ENCODE peak calls at places on chromosomes 6 and 20, in ten cellular contexts. One of them, this sample, is unnamed.

GRCh38 chr20:54476336-54476928 is 1.0 kb downstream of the DOK5 start:
- DNase-seq in thoracic aorta: no peak
- DNase-seq in upper lobe of right lung: no peak
- DNase-seq in fibroblast of the aortic adventitia: peak
- DNase-seq in heart left ventricle: no peak
- DNase-seq in heart right ventricle: peak
- DNase-seq in lower lobe of right lung: no peak
- DNase-seq in osteoblast: no peak
- DNase-seq in CD4-positive, alpha-beta T cell: no peak
- DNase-seq in choroid plexus epithelial cell: no peak
- DNase-seq in this sample: no peak

GRCh38 chr6:170443151-170443662 is 109.9 kb downstream of the PSMB1 start:
- DNase-seq in thoracic aorta: no peak
- DNase-seq in upper lobe of right lung: peak
- DNase-seq in fibroblast of the aortic adventitia: no peak
- DNase-seq in heart left ventricle: peak
- DNase-seq in heart right ventricle: peak
- DNase-seq in lower lobe of right lung: no peak
- DNase-seq in osteoblast: peak
- DNase-seq in CD4-positive, alpha-beta T cell: no peak
- DNase-seq in choroid plexus epithelial cell: no peak
- DNase-seq in this sample: no peak

GRCh38 chr6:148044921-148045320 is 297.7 kb upstream of the SASH1 start:
- DNase-seq in thoracic aorta: no peak
- DNase-seq in upper lobe of right lung: no peak
- DNase-seq in fibroblast of the aortic adventitia: no peak
- DNase-seq in heart left ventricle: no peak
- DNase-seq in heart right ventricle: no peak
- DNase-seq in lower lobe of right lung: no peak
- DNase-seq in osteoblast: no peak
- DNase-seq in CD4-positive, alpha-beta T cell: no peak
- DNase-seq in choroid plexus epithelial cell: no peak
- DNase-seq in this sample: no peak

GRCh38 chr20:23119456-23120216 is 33.5 kb upstream of the CD93 start:
- DNase-seq in thoracic aorta: no peak
- DNase-seq in upper lobe of right lung: peak
- DNase-seq in fibroblast of the aortic adventitia: no peak
- DNase-seq in heart left ventricle: no peak
- DNase-seq in heart right ventricle: no peak
- DNase-seq in lower lobe of right lung: no peak
- DNase-seq in osteoblast: peak
- DNase-seq in CD4-positive, alpha-beta T cell: no peak
- DNase-seq in choroid plexus epithelial cell: no peak
- DNase-seq in this sample: no peak

GRCh38 chr6:84348801-84349200 is 121.4 kb upstream of the CEP162 start:
- DNase-seq in thoracic aorta: no peak
- DNase-seq in upper lobe of right lung: no peak
- DNase-seq in fibroblast of the aortic adventitia: no peak
- DNase-seq in heart left ventricle: no peak
- DNase-seq in heart right ventricle: no peak
- DNase-seq in lower lobe of right lung: no peak
- DNase-seq in osteoblast: no peak
- DNase-seq in CD4-positive, alpha-beta T cell: no peak
- DNase-seq in choroid plexus epithelial cell: no peak
- DNase-seq in this sample: no peak

GRCh38 chr20:438581-439469 is 23.5 kb downstream of the TBC1D20 start:
- DNase-seq in thoracic aorta: no peak
- DNase-seq in upper lobe of right lung: no peak
- DNase-seq in fibroblast of the aortic adventitia: no peak
- DNase-seq in heart left ventricle: no peak
- DNase-seq in heart right ventricle: no peak
- DNase-seq in lower lobe of right lung: no peak
- DNase-seq in osteoblast: no peak
- DNase-seq in CD4-positive, alpha-beta T cell: peak
- DNase-seq in choroid plexus epithelial cell: no peak
- DNase-seq in this sample: no peak

GRCh38 chr20:48310312-48310711 is 517.5 kb downstream of the PREX1 start:
- DNase-seq in thoracic aorta: no peak
- DNase-seq in upper lobe of right lung: no peak
- DNase-seq in fibroblast of the aortic adventitia: no peak
- DNase-seq in heart left ventricle: no peak
- DNase-seq in heart right ventricle: no peak
- DNase-seq in lower lobe of right lung: no peak
- DNase-seq in osteoblast: no peak
- DNase-seq in CD4-positive, alpha-beta T cell: no peak
- DNase-seq in choroid plexus epithelial cell: no peak
- DNase-seq in this sample: no peak

GRCh38 chr6:79713701-79714322 is 82.7 kb downstream of the SH3BGRL2 start:
- DNase-seq in thoracic aorta: no peak
- DNase-seq in upper lobe of right lung: no peak
- DNase-seq in fibroblast of the aortic adventitia: peak
- DNase-seq in heart left ventricle: no peak
- DNase-seq in heart right ventricle: peak
- DNase-seq in lower lobe of right lung: no peak
- DNase-seq in osteoblast: no peak
- DNase-seq in CD4-positive, alpha-beta T cell: peak
- DNase-seq in choroid plexus epithelial cell: peak
- DNase-seq in this sample: peak

GRCh38 chr6:127391019-127391974 is 47.9 kb upstream of the ECHDC1 start:
- DNase-seq in thoracic aorta: no peak
- DNase-seq in upper lobe of right lung: no peak
- DNase-seq in fibroblast of the aortic adventitia: no peak
- DNase-seq in heart left ventricle: no peak
- DNase-seq in heart right ventricle: no peak
- DNase-seq in lower lobe of right lung: no peak
- DNase-seq in osteoblast: no peak
- DNase-seq in CD4-positive, alpha-beta T cell: no peak
- DNase-seq in choroid plexus epithelial cell: no peak
- DNase-seq in this sample: no peak

GRCh38 chr6:148649454-148649963 is 97.3 kb upstream of the UST start:
- DNase-seq in thoracic aorta: no peak
- DNase-seq in upper lobe of right lung: no peak
- DNase-seq in fibroblast of the aortic adventitia: no peak
- DNase-seq in heart left ventricle: no peak
- DNase-seq in heart right ventricle: no peak
- DNase-seq in lower lobe of right lung: no peak
- DNase-seq in osteoblast: no peak
- DNase-seq in CD4-positive, alpha-beta T cell: no peak
- DNase-seq in choroid plexus epithelial cell: no peak
- DNase-seq in this sample: no peak

GRCh38 chr6:69866351-69867074 is at the start of gene COL19A1:
- DNase-seq in thoracic aorta: no peak
- DNase-seq in upper lobe of right lung: peak
- DNase-seq in fibroblast of the aortic adventitia: peak
- DNase-seq in heart left ventricle: peak
- DNase-seq in heart right ventricle: peak
- DNase-seq in lower lobe of right lung: peak
- DNase-seq in osteoblast: no peak
- DNase-seq in CD4-positive, alpha-beta T cell: peak
- DNase-seq in choroid plexus epithelial cell: peak
- DNase-seq in this sample: peak

GRCh38 chr6:19838442-19839236 is 1.5 kb downstream of the ID4 start:
- DNase-seq in thoracic aorta: no peak
- DNase-seq in upper lobe of right lung: peak
- DNase-seq in fibroblast of the aortic adventitia: no peak
- DNase-seq in heart left ventricle: peak
- DNase-seq in heart right ventricle: no peak
- DNase-seq in lower lobe of right lung: peak
- DNase-seq in osteoblast: no peak
- DNase-seq in CD4-positive, alpha-beta T cell: no peak
- DNase-seq in choroid plexus epithelial cell: peak
- DNase-seq in this sample: peak

GRCh38 chr6:72968704-72969103 is 256.6 kb downstream of the KHDC1L start:
- DNase-seq in thoracic aorta: no peak
- DNase-seq in upper lobe of right lung: no peak
- DNase-seq in fibroblast of the aortic adventitia: no peak
- DNase-seq in heart left ventricle: no peak
- DNase-seq in heart right ventricle: no peak
- DNase-seq in lower lobe of right lung: no peak
- DNase-seq in osteoblast: no peak
- DNase-seq in CD4-positive, alpha-beta T cell: no peak
- DNase-seq in choroid plexus epithelial cell: no peak
- DNase-seq in this sample: no peak

GRCh38 chr6:22717906-22718305 is 148.5 kb downstream of the HDGFL1 start:
- DNase-seq in thoracic aorta: no peak
- DNase-seq in upper lobe of right lung: no peak
- DNase-seq in fibroblast of the aortic adventitia: no peak
- DNase-seq in heart left ventricle: no peak
- DNase-seq in heart right ventricle: no peak
- DNase-seq in lower lobe of right lung: no peak
- DNase-seq in osteoblast: no peak
- DNase-seq in CD4-positive, alpha-beta T cell: no peak
- DNase-seq in choroid plexus epithelial cell: no peak
- DNase-seq in this sample: no peak

GRCh38 chr6:6683964-6684363 is 95.4 kb downstream of the LY86 start:
- DNase-seq in thoracic aorta: no peak
- DNase-seq in upper lobe of right lung: no peak
- DNase-seq in fibroblast of the aortic adventitia: no peak
- DNase-seq in heart left ventricle: no peak
- DNase-seq in heart right ventricle: no peak
- DNase-seq in lower lobe of right lung: no peak
- DNase-seq in osteoblast: no peak
- DNase-seq in CD4-positive, alpha-beta T cell: no peak
- DNase-seq in choroid plexus epithelial cell: no peak
- DNase-seq in this sample: no peak

GRCh38 chr6:4403828-4404227 is 268.5 kb upstream of the ECI2 start:
- DNase-seq in thoracic aorta: no peak
- DNase-seq in upper lobe of right lung: no peak
- DNase-seq in fibroblast of the aortic adventitia: no peak
- DNase-seq in heart left ventricle: no peak
- DNase-seq in heart right ventricle: no peak
- DNase-seq in lower lobe of right lung: no peak
- DNase-seq in osteoblast: peak
- DNase-seq in CD4-positive, alpha-beta T cell: no peak
- DNase-seq in choroid plexus epithelial cell: no peak
- DNase-seq in this sample: no peak

GRCh38 chr6:27604986-27605385 is 132.1 kb upstream of the ZNF184 start:
- DNase-seq in thoracic aorta: no peak
- DNase-seq in upper lobe of right lung: no peak
- DNase-seq in fibroblast of the aortic adventitia: no peak
- DNase-seq in heart left ventricle: no peak
- DNase-seq in heart right ventricle: no peak
- DNase-seq in lower lobe of right lung: no peak
- DNase-seq in osteoblast: no peak
- DNase-seq in CD4-positive, alpha-beta T cell: no peak
- DNase-seq in choroid plexus epithelial cell: peak
- DNase-seq in this sample: no peak

GRCh38 chr6:102619585-102619984 is 1226.1 kb downstream of the GRIK2 start:
- DNase-seq in thoracic aorta: no peak
- DNase-seq in upper lobe of right lung: no peak
- DNase-seq in fibroblast of the aortic adventitia: peak
- DNase-seq in heart left ventricle: no peak
- DNase-seq in heart right ventricle: no peak
- DNase-seq in lower lobe of right lung: no peak
- DNase-seq in osteoblast: no peak
- DNase-seq in CD4-positive, alpha-beta T cell: no peak
- DNase-seq in choroid plexus epithelial cell: peak
- DNase-seq in this sample: no peak

GRCh38 chr20:12315652-12316051 is 398.0 kb downstream of the BTBD3 start:
- DNase-seq in thoracic aorta: no peak
- DNase-seq in upper lobe of right lung: no peak
- DNase-seq in fibroblast of the aortic adventitia: no peak
- DNase-seq in heart left ventricle: no peak
- DNase-seq in heart right ventricle: no peak
- DNase-seq in lower lobe of right lung: no peak
- DNase-seq in osteoblast: no peak
- DNase-seq in CD4-positive, alpha-beta T cell: no peak
- DNase-seq in choroid plexus epithelial cell: no peak
- DNase-seq in this sample: no peak

GRCh38 chr6:107118976-107119375 is 3.7 kb upstream of the BEND3 start:
- DNase-seq in thoracic aorta: no peak
- DNase-seq in upper lobe of right lung: no peak
- DNase-seq in fibroblast of the aortic adventitia: no peak
- DNase-seq in heart left ventricle: no peak
- DNase-seq in heart right ventricle: no peak
- DNase-seq in lower lobe of right lung: no peak
- DNase-seq in osteoblast: no peak
- DNase-seq in CD4-positive, alpha-beta T cell: no peak
- DNase-seq in choroid plexus epithelial cell: peak
- DNase-seq in this sample: no peak
- TF ChIP-seq CTCF in thoracic aorta: no peak
- TF ChIP-seq CTCF in upper lobe of right lung: no peak
- TF ChIP-seq CTCF in fibroblast of the aortic adventitia: no peak
- TF ChIP-seq CTCF in heart left ventricle: no peak
- TF ChIP-seq CTCF in heart right ventricle: no peak
- TF ChIP-seq CTCF in lower lobe of right lung: no peak
- TF ChIP-seq CTCF in osteoblast: no peak
- TF ChIP-seq CTCF in CD4-positive, alpha-beta T cell: no peak
- TF ChIP-seq CTCF in choroid plexus epithelial cell: no peak
- TF ChIP-seq CTCF in this sample: no peak

GRCh38 chr6:32844839-32845372 is 1.1 kb upstream of the PSMB8 start:
- DNase-seq in thoracic aorta: no peak
- DNase-seq in upper lobe of right lung: no peak
- DNase-seq in fibroblast of the aortic adventitia: no peak
- DNase-seq in heart left ventricle: no peak
- DNase-seq in heart right ventricle: no peak
- DNase-seq in lower lobe of right lung: no peak
- DNase-seq in osteoblast: no peak
- DNase-seq in CD4-positive, alpha-beta T cell: no peak
- DNase-seq in choroid plexus epithelial cell: no peak
- DNase-seq in this sample: no peak
- TF ChIP-seq CTCF in thoracic aorta: no peak
- TF ChIP-seq CTCF in upper lobe of right lung: no peak
- TF ChIP-seq CTCF in fibroblast of the aortic adventitia: no peak
- TF ChIP-seq CTCF in heart left ventricle: no peak
- TF ChIP-seq CTCF in heart right ventricle: no peak
- TF ChIP-seq CTCF in lower lobe of right lung: no peak
- TF ChIP-seq CTCF in osteoblast: no peak
- TF ChIP-seq CTCF in CD4-positive, alpha-beta T cell: no peak
- TF ChIP-seq CTCF in choroid plexus epithelial cell: no peak
- TF ChIP-seq CTCF in this sample: no peak

GRCh38 chr20:19019734-19020364 is 192.6 kb upstream of the SLC24A3 start:
- DNase-seq in thoracic aorta: no peak
- DNase-seq in upper lobe of right lung: no peak
- DNase-seq in fibroblast of the aortic adventitia: no peak
- DNase-seq in heart left ventricle: no peak
- DNase-seq in heart right ventricle: no peak
- DNase-seq in lower lobe of right lung: no peak
- DNase-seq in osteoblast: no peak
- DNase-seq in CD4-positive, alpha-beta T cell: no peak
- DNase-seq in choroid plexus epithelial cell: no peak
- DNase-seq in this sample: no peak
- TF ChIP-seq CTCF in thoracic aorta: no peak
- TF ChIP-seq CTCF in upper lobe of right lung: no peak
- TF ChIP-seq CTCF in fibroblast of the aortic adventitia: no peak
- TF ChIP-seq CTCF in heart left ventricle: no peak
- TF ChIP-seq CTCF in heart right ventricle: no peak
- TF ChIP-seq CTCF in lower lobe of right lung: no peak
- TF ChIP-seq CTCF in osteoblast: no peak
- TF ChIP-seq CTCF in CD4-positive, alpha-beta T cell: no peak
- TF ChIP-seq CTCF in choroid plexus epithelial cell: no peak
- TF ChIP-seq CTCF in this sample: peak

DNA sequence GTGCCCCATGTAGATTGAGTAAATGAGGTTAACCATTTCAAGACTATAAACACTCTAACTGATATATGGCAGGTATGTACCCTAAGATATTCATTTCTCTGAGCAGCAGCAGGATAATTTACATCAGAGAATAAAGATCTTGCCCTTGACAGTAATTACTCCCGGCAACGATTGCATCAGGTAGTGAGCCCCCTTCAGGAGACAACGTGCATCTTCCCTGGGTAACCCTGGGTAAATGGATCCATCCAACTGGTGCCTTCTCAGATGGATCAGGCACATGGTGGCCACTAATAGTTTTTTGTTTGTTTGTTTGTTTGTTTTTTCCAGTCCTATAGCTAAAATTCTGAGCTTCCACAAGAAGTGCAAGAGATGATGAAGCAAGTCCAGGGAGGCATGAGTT is 469.4 kb upstream of the SLC35B3 start:
- DNase-seq in thoracic aorta: no peak
- DNase-seq in upper lobe of right lung: no peak
- DNase-seq in fibroblast of the aortic adventitia: no peak
- DNase-seq in heart left ventricle: no peak
- DNase-seq in heart right ventricle: no peak
- DNase-seq in lower lobe of right lung: no peak
- DNase-seq in osteoblast: no peak
- DNase-seq in CD4-positive, alpha-beta T cell: no peak
- DNase-seq in choroid plexus epithelial cell: no peak
- DNase-seq in this sample: no peak
- TF ChIP-seq CTCF in thoracic aorta: no peak
- TF ChIP-seq CTCF in upper lobe of right lung: peak
- TF ChIP-seq CTCF in fibroblast of the aortic adventitia: no peak
- TF ChIP-seq CTCF in heart left ventricle: no peak
- TF ChIP-seq CTCF in heart right ventricle: no peak
- TF ChIP-seq CTCF in lower lobe of right lung: no peak
- TF ChIP-seq CTCF in osteoblast: no peak
- TF ChIP-seq CTCF in CD4-positive, alpha-beta T cell: no peak
- TF ChIP-seq CTCF in choroid plexus epithelial cell: peak
- TF ChIP-seq CTCF in this sample: peak

This sample was measured in progenitor cell of endocrine pancreas.